ENCODE peak calls at places on chromosomes 6 and 20, in ten cellular contexts. One of them, this sample, is unnamed.

GRCh38 chr6:138805431-138805830 is 9.5 kb downstream of the ECT2L start:
- DNase-seq in brain microvascular endothelial cell: peak
- DNase-seq in AG04450: peak
- DNase-seq in iris pigment epithelial cell: peak
- DNase-seq in naive thymus-derived CD4-positive, alpha-beta T cell: no peak
- DNase-seq in LoVo: no peak
- DNase-seq in HTR-8/SVneo: no peak
- DNase-seq in stimulated activated CD4-positive, alpha-beta T cell treated with anti-CD3 and anti-CD28 coated beads, Interleukin-1b, Interleukin-23, amount 100 ng/mL, for 24 hours: no peak
- DNase-seq in epithelial cell of esophagus: no peak
- DNase-seq in activated CD4-positive, alpha-beta T cell treated with anti-CD3 and anti-CD28 coated beads for 48 hours: no peak
- DNase-seq in this sample: peak

GRCh38 chr6:84193140-84193708 is 34.2 kb downstream of the CEP162 start:
- DNase-seq in stimulated activated CD4-positive, alpha-beta T cell treated with anti-CD3 and anti-CD28 coated beads, Interleukin-1b, Interleukin-23, amount 100 ng/mL, for 24 hours: no peak
- DNase-seq in iris pigment epithelial cell: peak
- DNase-seq in HTR-8/SVneo: peak
- DNase-seq in activated CD4-positive, alpha-beta T cell treated with anti-CD3 and anti-CD28 coated beads for 48 hours: no peak
- DNase-seq in epithelial cell of esophagus: peak
- DNase-seq in naive thymus-derived CD4-positive, alpha-beta T cell: no peak
- DNase-seq in AG04450: no peak
- DNase-seq in brain microvascular endothelial cell: peak
- DNase-seq in LoVo: peak
- DNase-seq in this sample: peak

GRCh38 chr6:16690244-16691142 is 70.8 kb downstream of the ATXN1 start:
- DNase-seq in iris pigment epithelial cell: peak
- DNase-seq in epithelial cell of esophagus: peak
- DNase-seq in AG04450: no peak
- DNase-seq in stimulated activated CD4-positive, alpha-beta T cell treated with anti-CD3 and anti-CD28 coated beads, Interleukin-1b, Interleukin-23, amount 100 ng/mL, for 24 hours: no peak
- DNase-seq in naive thymus-derived CD4-positive, alpha-beta T cell: no peak
- DNase-seq in brain microvascular endothelial cell: no peak
- DNase-seq in HTR-8/SVneo: no peak
- DNase-seq in LoVo: no peak
- DNase-seq in activated CD4-positive, alpha-beta T cell treated with anti-CD3 and anti-CD28 coated beads for 48 hours: peak
- DNase-seq in this sample: peak

GRCh38 chr20:57395111-57395959 is 4.1 kb downstream of the RBM38 start:
- DNase-seq in iris pigment epithelial cell: peak
- DNase-seq in naive thymus-derived CD4-positive, alpha-beta T cell: no peak
- DNase-seq in brain microvascular endothelial cell: no peak
- DNase-seq in stimulated activated CD4-positive, alpha-beta T cell treated with anti-CD3 and anti-CD28 coated beads, Interleukin-1b, Interleukin-23, amount 100 ng/mL, for 24 hours: no peak
- DNase-seq in LoVo: no peak
- DNase-seq in AG04450: peak
- DNase-seq in HTR-8/SVneo: no peak
- DNase-seq in activated CD4-positive, alpha-beta T cell treated with anti-CD3 and anti-CD28 coated beads for 48 hours: no peak
- DNase-seq in epithelial cell of esophagus: peak
- DNase-seq in this sample: no peak

GRCh38 chr6:110542311-110543024 is 66.1 kb upstream of the SLC22A16 start:
- DNase-seq in LoVo: no peak
- DNase-seq in epithelial cell of esophagus: no peak
- DNase-seq in activated CD4-positive, alpha-beta T cell treated with anti-CD3 and anti-CD28 coated beads for 48 hours: no peak
- DNase-seq in brain microvascular endothelial cell: no peak
- DNase-seq in iris pigment epithelial cell: no peak
- DNase-seq in naive thymus-derived CD4-positive, alpha-beta T cell: no peak
- DNase-seq in HTR-8/SVneo: no peak
- DNase-seq in AG04450: no peak
- DNase-seq in stimulated activated CD4-positive, alpha-beta T cell treated with anti-CD3 and anti-CD28 coated beads, Interleukin-1b, Interleukin-23, amount 100 ng/mL, for 24 hours: no peak
- DNase-seq in this sample: peak

GRCh38 chr20:219290-220115 is 7.6 kb upstream of the DEFB129 start:
- DNase-seq in LoVo: no peak
- DNase-seq in activated CD4-positive, alpha-beta T cell treated with anti-CD3 and anti-CD28 coated beads for 48 hours: peak
- DNase-seq in HTR-8/SVneo: peak
- DNase-seq in AG04450: no peak
- DNase-seq in epithelial cell of esophagus: peak
- DNase-seq in naive thymus-derived CD4-positive, alpha-beta T cell: no peak
- DNase-seq in stimulated activated CD4-positive, alpha-beta T cell treated with anti-CD3 and anti-CD28 coated beads, Interleukin-1b, Interleukin-23, amount 100 ng/mL, for 24 hours: no peak
- DNase-seq in brain microvascular endothelial cell: peak
- DNase-seq in iris pigment epithelial cell: peak
- DNase-seq in this sample: peak

GRCh38 chr6:18203786-18204185 is 48.6 kb downstream of the KDM1B start:
- DNase-seq in LoVo: no peak
- DNase-seq in activated CD4-positive, alpha-beta T cell treated with anti-CD3 and anti-CD28 coated beads for 48 hours: no peak
- DNase-seq in HTR-8/SVneo: no peak
- DNase-seq in epithelial cell of esophagus: no peak
- DNase-seq in stimulated activated CD4-positive, alpha-beta T cell treated with anti-CD3 and anti-CD28 coated beads, Interleukin-1b, Interleukin-23, amount 100 ng/mL, for 24 hours: no peak
- DNase-seq in AG04450: no peak
- DNase-seq in naive thymus-derived CD4-positive, alpha-beta T cell: no peak
- DNase-seq in iris pigment epithelial cell: peak
- DNase-seq in brain microvascular endothelial cell: peak
- DNase-seq in this sample: peak

GRCh38 chr20:4112490-4113420 is 97.4 kb upstream of the RNF24 start:
- DNase-seq in brain microvascular endothelial cell: no peak
- DNase-seq in naive thymus-derived CD4-positive, alpha-beta T cell: no peak
- DNase-seq in iris pigment epithelial cell: peak
- DNase-seq in activated CD4-positive, alpha-beta T cell treated with anti-CD3 and anti-CD28 coated beads for 48 hours: peak
- DNase-seq in LoVo: peak
- DNase-seq in stimulated activated CD4-positive, alpha-beta T cell treated with anti-CD3 and anti-CD28 coated beads, Interleukin-1b, Interleukin-23, amount 100 ng/mL, for 24 hours: no peak
- DNase-seq in epithelial cell of esophagus: peak
- DNase-seq in HTR-8/SVneo: no peak
- DNase-seq in AG04450: no peak
- DNase-seq in this sample: peak

GRCh38 chr6:159833556-159833955 is 33.5 kb downstream of the PNLDC1 start:
- DNase-seq in stimulated activated CD4-positive, alpha-beta T cell treated with anti-CD3 and anti-CD28 coated beads, Interleukin-1b, Interleukin-23, amount 100 ng/mL, for 24 hours: no peak
- DNase-seq in brain microvascular endothelial cell: peak
- DNase-seq in activated CD4-positive, alpha-beta T cell treated with anti-CD3 and anti-CD28 coated beads for 48 hours: no peak
- DNase-seq in AG04450: no peak
- DNase-seq in naive thymus-derived CD4-positive, alpha-beta T cell: no peak
- DNase-seq in iris pigment epithelial cell: peak
- DNase-seq in HTR-8/SVneo: peak
- DNase-seq in LoVo: no peak
- DNase-seq in epithelial cell of esophagus: no peak
- DNase-seq in this sample: peak

GRCh38 chr6:148835920-148836441 is 89.2 kb downstream of the UST start:
- DNase-seq in HTR-8/SVneo: no peak
- DNase-seq in AG04450: peak
- DNase-seq in naive thymus-derived CD4-positive, alpha-beta T cell: no peak
- DNase-seq in brain microvascular endothelial cell: peak
- DNase-seq in LoVo: no peak
- DNase-seq in activated CD4-positive, alpha-beta T cell treated with anti-CD3 and anti-CD28 coated beads for 48 hours: peak
- DNase-seq in stimulated activated CD4-positive, alpha-beta T cell treated with anti-CD3 and anti-CD28 coated beads, Interleukin-1b, Interleukin-23, amount 100 ng/mL, for 24 hours: peak
- DNase-seq in epithelial cell of esophagus: peak
- DNase-seq in iris pigment epithelial cell: peak
- DNase-seq in this sample: peak

GRCh38 chr6:34671801-34672656 is 24.5 kb downstream of the ILRUN start:
- DNase-seq in AG04450: no peak
- DNase-seq in stimulated activated CD4-positive, alpha-beta T cell treated with anti-CD3 and anti-CD28 coated beads, Interleukin-1b, Interleukin-23, amount 100 ng/mL, for 24 hours: peak
- DNase-seq in HTR-8/SVneo: no peak
- DNase-seq in LoVo: peak
- DNase-seq in naive thymus-derived CD4-positive, alpha-beta T cell: peak
- DNase-seq in epithelial cell of esophagus: peak
- DNase-seq in activated CD4-positive, alpha-beta T cell treated with anti-CD3 and anti-CD28 coated beads for 48 hours: peak
- DNase-seq in iris pigment epithelial cell: peak
- DNase-seq in brain microvascular endothelial cell: no peak
- DNase-seq in this sample: peak

GRCh38 chr6:42791706-42792320 is 10.0 kb downstream of the BICRAL start:
- DNase-seq in stimulated activated CD4-positive, alpha-beta T cell treated with anti-CD3 and anti-CD28 coated beads, Interleukin-1b, Interleukin-23, amount 100 ng/mL, for 24 hours: no peak
- DNase-seq in LoVo: no peak
- DNase-seq in naive thymus-derived CD4-positive, alpha-beta T cell: no peak
- DNase-seq in brain microvascular endothelial cell: no peak
- DNase-seq in activated CD4-positive, alpha-beta T cell treated with anti-CD3 and anti-CD28 coated beads for 48 hours: no peak
- DNase-seq in AG04450: no peak
- DNase-seq in HTR-8/SVneo: no peak
- DNase-seq in epithelial cell of esophagus: peak
- DNase-seq in iris pigment epithelial cell: peak
- DNase-seq in this sample: peak

GRCh38 chr6:38371312-38371672 is 268.4 kb downstream of the BTBD9 start:
- DNase-seq in naive thymus-derived CD4-positive, alpha-beta T cell: no peak
- DNase-seq in stimulated activated CD4-positive, alpha-beta T cell treated with anti-CD3 and anti-CD28 coated beads, Interleukin-1b, Interleukin-23, amount 100 ng/mL, for 24 hours: no peak
- DNase-seq in iris pigment epithelial cell: no peak
- DNase-seq in epithelial cell of esophagus: no peak
- DNase-seq in HTR-8/SVneo: no peak
- DNase-seq in LoVo: no peak
- DNase-seq in brain microvascular endothelial cell: no peak
- DNase-seq in AG04450: no peak
- DNase-seq in activated CD4-positive, alpha-beta T cell treated with anti-CD3 and anti-CD28 coated beads for 48 hours: no peak
- DNase-seq in this sample: no peak

GRCh38 chr6:40287296-40287820 is 299.8 kb downstream of the LRFN2 start:
- DNase-seq in brain microvascular endothelial cell: no peak
- DNase-seq in activated CD4-positive, alpha-beta T cell treated with anti-CD3 and anti-CD28 coated beads for 48 hours: no peak
- DNase-seq in naive thymus-derived CD4-positive, alpha-beta T cell: no peak
- DNase-seq in stimulated activated CD4-positive, alpha-beta T cell treated with anti-CD3 and anti-CD28 coated beads, Interleukin-1b, Interleukin-23, amount 100 ng/mL, for 24 hours: no peak
- DNase-seq in HTR-8/SVneo: no peak
- DNase-seq in epithelial cell of esophagus: peak
- DNase-seq in LoVo: no peak
- DNase-seq in iris pigment epithelial cell: no peak
- DNase-seq in AG04450: no peak
- DNase-seq in this sample: no peak

GRCh38 chr6:124755321-124755720 is 206.9 kb upstream of the RNF217 start:
- DNase-seq in AG04450: no peak
- DNase-seq in naive thymus-derived CD4-positive, alpha-beta T cell: no peak
- DNase-seq in activated CD4-positive, alpha-beta T cell treated with anti-CD3 and anti-CD28 coated beads for 48 hours: no peak
- DNase-seq in HTR-8/SVneo: no peak
- DNase-seq in stimulated activated CD4-positive, alpha-beta T cell treated with anti-CD3 and anti-CD28 coated beads, Interleukin-1b, Interleukin-23, amount 100 ng/mL, for 24 hours: no peak
- DNase-seq in brain microvascular endothelial cell: no peak
- DNase-seq in epithelial cell of esophagus: no peak
- DNase-seq in LoVo: no peak
- DNase-seq in iris pigment epithelial cell: no peak
- DNase-seq in this sample: no peak